ENCODE peak calls at places on chromosomes 4 and X, in ten cellular contexts. G, X, E, K, L, S, O, N, U and Q are unnamed samples.

GRCh38 chrX:108000751-108001150 is 18.6 kb upstream of the TEX13B start:
- DNase-seq in N (no peak), G (peak; percentile 73), K (no peak), S (no peak), E (no peak), L (no peak), O (no peak), X (no peak), U (no peak), Q (no peak)

GRCh38 chrX:149629730-149630387 is 1.7 kb downstream of the TMEM185A start:
- DNase-seq in U (no peak), X (no peak), N (no peak), L (no peak), O (no peak), K (no peak), S (no peak), E (no peak), G (no peak), Q (no peak)

GRCh38 chrX:48890934-48891401 is 6.6 kb downstream of the TIMM17B start:
- DNase-seq in O (peak; percentile 16), G (peak; percentile 8), S (no peak), X (no peak), U (peak; percentile 31), N (no peak), K (no peak), L (no peak), E (no peak), Q (peak; percentile 8)

GRCh38 chr4:109211671-109212070 is 90.8 kb downstream of the COL25A1 start:
- DNase-seq in U (no peak), G (no peak), L (peak; percentile 23), E (no peak), S (no peak), K (no peak), O (no peak), N (peak; percentile 18), X (no peak), Q (no peak)

GRCh38 chrX:71622347-71623104 is 4.2 kb upstream of the CXCR3 start:
- DNase-seq in L (peak; percentile 81), N (peak; percentile 83), O (peak; percentile 69), K (peak; percentile 39), E (peak; percentile 32), U (peak; percentile 42), G (no peak), X (peak; percentile 34), S (peak; percentile 90), Q (peak; percentile 64)

GRCh38 chr4:174714393-174715211 is 114.4 kb downstream of the GLRA3 start:
- DNase-seq in N (peak; percentile 76), G (no peak), L (peak; percentile 56), E (no peak), S (no peak), U (no peak), K (no peak), O (no peak), X (peak; percentile 5), Q (peak; percentile 20)

GRCh38 chr4:36174570-36174969 is 69.7 kb downstream of the ARAP2 start:
- DNase-seq in O (no peak), U (no peak), L (no peak), S (no peak), G (no peak), E (no peak), N (no peak), X (no peak), K (no peak), Q (no peak)

GRCh38 chr4:8282742-8283141 is 13.2 kb downstream of the HTRA3 start:
- DNase-seq in U (no peak), O (no peak), S (no peak), E (no peak), X (no peak), N (no peak), G (no peak), L (no peak), K (no peak), Q (no peak)

GRCh38 chrX:119784747-119785446 is 6.5 kb downstream of the RPL39 start:
- DNase-seq in X (no peak), U (no peak), S (peak; percentile 30), O (peak; percentile 23), N (peak; percentile 41), G (no peak), L (peak; percentile 27), K (peak; percentile 9), E (no peak), Q (no peak)

GRCh38 chrX:48794993-48795501 is 6.8 kb upstream of the HDAC6 start:
- DNase-seq in N (peak; percentile 67), X (peak; percentile 21), G (no peak), S (no peak), L (peak; percentile 84), U (no peak), K (no peak), O (no peak), E (no peak), Q (no peak)

GRCh38 chr4:91958651-91959050 is 345.1 kb upstream of the GRID2 start:
- DNase-seq in U (peak; percentile 2), N (peak; percentile 40), K (no peak), E (no peak), G (no peak), X (no peak), L (no peak), S (no peak), O (no peak), Q (no peak)

GRCh38 chr4:140049924-140050681 is 103.9 kb downstream of the MAML3 start:
- DNase-seq in L (peak; percentile 22), E (no peak), G (peak; percentile 42), X (no peak), O (no peak), U (no peak), K (no peak), N (peak; percentile 56), S (no peak), Q (no peak)

GRCh38 chrX:112734250-112734649 is 54.5 kb upstream of the LHFPL1 start:
- DNase-seq in N (peak; percentile 1), U (no peak), L (peak; percentile 61), O (no peak), K (no peak), X (no peak), S (no peak), G (no peak), E (no peak), Q (no peak)

GRCh38 chrX:151153086-151153485 is 23.3 kb upstream of the GPR50 start:
- DNase-seq in N (peak; percentile 7), O (no peak), S (no peak), X (peak; percentile 13), E (no peak), G (peak; percentile 0), K (no peak), U (peak; percentile 0), L (peak; percentile 12), Q (peak; percentile 3)

GRCh38 chr4:70855464-70855863 is 15.8 kb upstream of the GRSF1 start:
- DNase-seq in X (no peak), S (no peak), K (no peak), O (no peak), G (no peak), L (no peak), E (no peak), U (no peak), N (peak; percentile 77), Q (no peak)

GRCh38 chr4:124697441-124697840 is 15.1 kb downstream of the ANKRD50 start:
- DNase-seq in E (no peak), G (no peak), S (no peak), N (no peak), K (no peak), L (no peak), U (no peak), O (no peak), X (no peak), Q (no peak)

GRCh38 chr4:26468977-26469376 is 21.3 kb downstream of the CCKAR start:
- DNase-seq in G (no peak), U (no peak), L (no peak), O (no peak), K (no peak), S (no peak), E (no peak), N (no peak), X (no peak), Q (no peak)

GRCh38 chr4:16116019-16116418 is 32.2 kb upstream of the PROM1 start:
- DNase-seq in N (no peak), O (no peak), E (no peak), L (no peak), U (no peak), X (no peak), G (no peak), S (no peak), K (no peak), Q (no peak)

GRCh38 chr4:176274441-176274840 is 5.4 kb upstream of the ASB5 start:
- DNase-seq in S (no peak), E (no peak), G (no peak), O (no peak), L (peak; percentile 73), U (no peak), X (peak; percentile 17), K (no peak), N (no peak), Q (no peak)

GRCh38 chr4:57734104-57734503 is 623.9 kb upstream of the IGFBP7 start:
- DNase-seq in L (no peak), K (no peak), N (no peak), G (no peak), E (no peak), X (no peak), O (no peak), S (no peak), U (no peak), Q (no peak)

GRCh38 chrX:134880866-134881265 is 109.9 kb upstream of the SMIM10 start:
- DNase-seq in N (peak; percentile 67), S (no peak), E (no peak), X (no peak), L (peak; percentile 22), O (no peak), G (no peak), U (no peak), K (no peak), Q (no peak)

GRCh38 chr4:3385719-3386440 is 55.9 kb upstream of the HGFAC start:
- DNase-seq in G (no peak), O (no peak), K (no peak), X (no peak), E (no peak), N (no peak), L (no peak), U (no peak), S (no peak), Q (no peak)

GRCh38 chr4:78217557-78217956 is 160.4 kb downstream of the FRAS1 start:
- DNase-seq in N (no peak), K (no peak), U (no peak), G (no peak), X (no peak), S (no peak), L (no peak), E (no peak), O (no peak), Q (no peak)

GRCh38 chr4:183905593-183906485 is 732 bp downstream of the STOX2 start:
- DNase-seq in O (no peak), K (no peak), S (no peak), E (no peak), N (peak; percentile 46), X (no peak), L (peak; percentile 8), U (peak; percentile 80), G (peak; percentile 0), Q (peak; percentile 67)

GRCh38 chr4:38791005-38791404 is 8.2 kb upstream of the TLR10 start:
- DNase-seq in O (no peak), E (no peak), K (no peak), L (no peak), X (no peak), S (no peak), N (no peak), G (no peak), U (no peak), Q (no peak)

GRCh38 chrX:105820247-105820646 is 2.1 kb upstream of the NRK start:
- DNase-seq in U (no peak), K (no peak), N (no peak), X (no peak), E (no peak), S (no peak), G (no peak), L (no peak), O (no peak), Q (no peak)